ENCODE peak calls at places on chromosomes 3 and 15, in six cellular contexts. O is left ventricle myocardium inferior, F is adrenal gland, E is psoas muscle, J is fibroblast of mammary gland, B is OCI-LY7. S is an unnamed sample.

GRCh38 chr3:40387001-40387894 is at the start of gene ENTPD3:
- DNase-seq in B (no peak), J (no peak), F (peak), E (no peak), O (no peak), S (no peak)

GRCh38 chr3:72739521-72740466 is 108.5 kb downstream of the SHQ1 start:
- DNase-seq in J (peak), E (no peak), B (no peak), O (no peak), F (peak), S (no peak)

GRCh38 chr15:70466895-70467529 is 296.3 kb downstream of the UACA start:
- DNase-seq in O (peak), J (peak), E (no peak), F (peak), B (peak), S (no peak)

GRCh38 chr3:49788056-49788455 is 1.7 kb upstream of the IP6K1 start:
- DNase-seq in O (no peak), F (no peak), E (no peak), B (no peak), J (no peak), S (no peak)

GRCh38 chr3:53668872-53669271 is 174.5 kb downstream of the CACNA1D start:
- DNase-seq in O (no peak), E (no peak), J (peak), B (peak), F (no peak), S (no peak)

GRCh38 chr3:52670621-52671521 is 14.8 kb downstream of the PBRM1 start:
- DNase-seq in F (peak), O (no peak), B (no peak), E (no peak), J (peak), S (peak)

GRCh38 chr15:75659928-75660645 is 12.4 kb downstream of the SNX33 start:
- DNase-seq in O (no peak), B (no peak), J (peak), F (no peak), E (peak), S (no peak)

GRCh38 chr3:52110502-52110901 is 43.7 kb downstream of the POC1A start:
- DNase-seq in F (no peak), E (peak), O (no peak), J (no peak), B (no peak), S (no peak)

GRCh38 chr3:46861996-46862688 is 1.1 kb downstream of the MYL3 start:
- DNase-seq in E (peak), B (no peak), O (no peak), J (no peak), F (no peak), S (no peak)

GRCh38 chr15:62603757-62604156 is 438.7 kb upstream of the C2CD4B start:
- DNase-seq in O (no peak), J (peak), B (no peak), F (peak), E (no peak), S (peak)

GRCh38 chr15:78108300-78109084 is 16.1 kb downstream of the SH2D7 start:
- DNase-seq in J (peak), F (peak), O (peak), B (peak), E (peak), S (no peak)

GRCh38 chr3:184864012-184864411 is 52.0 kb downstream of the VPS8 start:
- DNase-seq in B (no peak), E (no peak), F (no peak), O (no peak), J (no peak), S (no peak)

GRCh38 chr3:185831990-185832389 is 7.1 kb upstream of the IGF2BP2 start:
- DNase-seq in E (no peak), O (no peak), J (no peak), F (no peak), B (no peak), S (no peak)

GRCh38 chr15:34616613-34617012 is 33.2 kb upstream of the GOLGA8B start:
- DNase-seq in J (peak), B (no peak), O (no peak), F (no peak), E (no peak), S (no peak)

GRCh38 chr15:52529289-52529929 is 729 bp upstream of the MYO5A start:
- DNase-seq in O (no peak), J (no peak), E (no peak), F (no peak), B (peak), S (no peak)

GRCh38 chr15:53962646-53963561 is 15.3 kb upstream of the UNC13C start:
- DNase-seq in O (no peak), J (peak), F (peak), E (no peak), B (peak), S (no peak)

GRCh38 chr3:171049831-171050444 is 23.4 kb upstream of the SLC2A2 start:
- DNase-seq in E (no peak), J (peak), F (peak), O (peak), B (peak), S (no peak)

GRCh38 chr3:57805674-57806073 is 49.6 kb downstream of the SLMAP start:
- DNase-seq in O (no peak), E (no peak), J (peak), B (no peak), F (peak), S (no peak)

GRCh38 chr15:94327356-94327936 is 96.1 kb downstream of the MCTP2 start:
- DNase-seq in O (no peak), B (peak), J (peak), F (peak), E (no peak), S (no peak)

GRCh38 chr15:44636976-44637375 is 26.5 kb downstream of the SPG11 start:
- DNase-seq in E (no peak), B (no peak), O (no peak), J (no peak), F (no peak), S (no peak)

GRCh38 chr3:11749486-11749885 is 97.2 kb downstream of the TAMM41 start:
- DNase-seq in J (peak), E (no peak), O (no peak), B (no peak), F (no peak), S (no peak)

GRCh38 chr3:50272911-50273688 is 4.2 kb downstream of the SEMA3B start:
- DNase-seq in B (peak), O (peak), F (peak), E (peak), J (peak), S (no peak)

GRCh38 chr3:188319569-188319968 is 165.6 kb downstream of the LPP start:
- DNase-seq in F (no peak), B (no peak), E (no peak), O (no peak), J (peak), S (no peak)

GRCh38 chr15:70127288-70127746 is 29.6 kb upstream of the TLE3 start:
- DNase-seq in B (no peak), E (no peak), J (peak), O (peak), F (no peak), S (no peak)

GRCh38 chr3:27633224-27633545 is 88.9 kb downstream of the EOMES start:
- DNase-seq in O (no peak), J (peak), B (no peak), E (no peak), F (no peak), S (no peak)
- H3K4me3 ChIP-seq in O (peak), J (peak), B (no peak), E (peak), F (no peak), S (peak)

DNA sequence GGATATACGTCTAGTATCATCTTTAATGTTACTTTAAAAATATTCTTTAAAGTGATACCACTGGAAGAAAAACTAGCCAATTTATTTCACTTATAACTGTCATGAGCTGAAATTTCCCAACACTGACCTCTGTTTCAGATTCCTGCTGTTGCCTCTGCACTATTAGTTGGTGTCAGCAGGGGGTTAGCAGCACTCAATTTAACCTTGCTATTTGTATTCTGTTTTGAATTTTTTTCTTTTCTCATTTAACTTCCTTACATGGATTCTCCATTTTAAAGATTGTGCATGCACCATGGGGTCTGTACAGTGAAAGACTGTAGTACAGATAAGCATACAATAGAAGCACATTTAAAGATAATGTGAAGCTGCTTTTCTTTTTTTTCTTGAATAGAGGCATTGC is 169.2 kb downstream of the UBE2E2 start:
- DNase-seq in O (no peak), F (no peak), J (peak), B (no peak), E (no peak), S (no peak)
- TF ChIP-seq CTCF in O (peak), F (peak), J (peak), B (peak), E (no peak), S (no peak)

GRCh38 chr15:38690737-38691332 is 126.2 kb upstream of the RASGRP1 start:
- DNase-seq in O (peak), J (peak), E (peak), F (peak), B (peak), S (no peak)
- H3K4me3 ChIP-seq in O (no peak), J (no peak), E (no peak), F (no peak), B (no peak), S (no peak)

GRCh38 chr15:39631357-39631756 is 50.5 kb downstream of the THBS1 start:
- DNase-seq in B (no peak), O (no peak), J (no peak), E (no peak), F (no peak), S (no peak)
- TF ChIP-seq CTCF in B (no peak), O (no peak), J (no peak), E (no peak), F (no peak), S (no peak)

GRCh38 chr3:66450389-66451022 is 50.3 kb downstream of the LRIG1 start:
- DNase-seq in O (peak), F (peak), J (peak), B (no peak), E (peak), S (no peak)
- H3K4me3 ChIP-seq in O (peak), F (no peak), J (peak), B (no peak), E (peak), S (no peak)

GRCh38 chr3:61559108-61559731 is 2.2 kb upstream of the PTPRG start:
- DNase-seq in F (peak), B (no peak), J (peak), O (no peak), E (no peak), S (no peak)
- TF ChIP-seq CTCF in F (no peak), B (no peak), J (peak), O (peak), E (no peak), S (peak)

GRCh38 chr3:128597900-128598299 is 52.7 kb downstream of the RPN1 start:
- DNase-seq in J (no peak), O (no peak), B (no peak), E (no peak), F (no peak), S (no peak)
- H3K4me3 ChIP-seq in J (no peak), O (no peak), B (no peak), E (no peak), F (no peak), S (no peak)

DNA sequence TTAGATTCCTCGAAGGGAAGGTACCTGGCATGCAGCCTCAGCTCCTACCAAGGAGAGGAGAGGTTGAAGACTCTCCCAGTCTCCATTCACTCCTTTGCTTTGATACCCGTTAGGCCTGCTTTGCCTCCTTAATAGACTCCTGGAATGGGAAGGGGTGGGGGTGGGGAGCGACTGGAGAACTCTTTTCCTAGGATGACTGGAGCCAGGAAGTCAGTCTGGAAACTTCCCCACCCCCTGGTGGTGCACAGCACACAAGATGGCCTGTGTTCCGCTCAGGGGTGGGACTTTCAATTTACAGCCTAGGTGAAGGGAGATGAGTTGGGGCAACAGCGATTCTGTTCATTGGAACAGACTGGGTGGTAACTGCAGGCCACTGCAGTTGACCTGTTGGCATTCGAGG is 21.4 kb upstream of the CELF6 start:
- DNase-seq in B (no peak), E (no peak), F (no peak), J (no peak), O (no peak), S (no peak)
- TF ChIP-seq CTCF in B (peak), E (no peak), F (no peak), J (no peak), O (peak), S (peak)

GRCh38 chr15:79969175-79969574 is 1.8 kb downstream of the BCL2A1 start:
- DNase-seq in J (no peak), E (no peak), B (no peak), F (no peak), O (no peak), S (no peak)
- H3K4me3 ChIP-seq in J (no peak), E (no peak), B (peak), F (no peak), O (no peak), S (no peak)

S was measured in AG04449.